ENCODE peak calls at places on chromosomes 13 and 19, in seven cellular contexts. One of them, this sample, is unnamed.

GRCh38 chr19:37905936-37906867 is at the start of gene WDR87:
- DNase-seq in GM23338: peak
- DNase-seq in GM20000: peak
- DNase-seq in activated T-helper 1 cell treated with Interleukin-2 at 50 U/mL for 16 hours: peak
- DNase-seq in activated naive CD8-positive, alpha-beta T cell treated with anti-CD3 and anti-CD28 coated beads, Interleukin-2, amount 50 U/mL, for 24 hours: peak
- DNase-seq in activated CD4-positive, CD25-positive, alpha-beta regulatory T cell treated with anti-CD3 and anti-CD28 coated beads, Interleukin-2, amount 50 U/mL, for 72 hours: peak
- DNase-seq in fibroblast of the aortic adventitia: peak
- DNase-seq in this sample: peak

GRCh38 chr13:31093145-31093885 is 68.4 kb downstream of the HSPH1 start:
- DNase-seq in activated naive CD8-positive, alpha-beta T cell treated with anti-CD3 and anti-CD28 coated beads, Interleukin-2, amount 50 U/mL, for 24 hours: no peak
- DNase-seq in fibroblast of the aortic adventitia: no peak
- DNase-seq in GM20000: no peak
- DNase-seq in activated T-helper 1 cell treated with Interleukin-2 at 50 U/mL for 16 hours: no peak
- DNase-seq in GM23338: no peak
- DNase-seq in activated CD4-positive, CD25-positive, alpha-beta regulatory T cell treated with anti-CD3 and anti-CD28 coated beads, Interleukin-2, amount 50 U/mL, for 72 hours: no peak
- DNase-seq in this sample: no peak

GRCh38 chr13:106145997-106146864 is 389.2 kb downstream of the EFNB2 start:
- DNase-seq in activated T-helper 1 cell treated with Interleukin-2 at 50 U/mL for 16 hours: no peak
- DNase-seq in GM20000: no peak
- DNase-seq in fibroblast of the aortic adventitia: no peak
- DNase-seq in GM23338: no peak
- DNase-seq in activated CD4-positive, CD25-positive, alpha-beta regulatory T cell treated with anti-CD3 and anti-CD28 coated beads, Interleukin-2, amount 50 U/mL, for 72 hours: no peak
- DNase-seq in activated naive CD8-positive, alpha-beta T cell treated with anti-CD3 and anti-CD28 coated beads, Interleukin-2, amount 50 U/mL, for 24 hours: no peak
- DNase-seq in this sample: no peak

GRCh38 chr13:109100705-109101104 is 471.3 kb downstream of the MYO16 start:
- DNase-seq in GM20000: no peak
- DNase-seq in activated naive CD8-positive, alpha-beta T cell treated with anti-CD3 and anti-CD28 coated beads, Interleukin-2, amount 50 U/mL, for 24 hours: no peak
- DNase-seq in activated T-helper 1 cell treated with Interleukin-2 at 50 U/mL for 16 hours: no peak
- DNase-seq in GM23338: peak
- DNase-seq in activated CD4-positive, CD25-positive, alpha-beta regulatory T cell treated with anti-CD3 and anti-CD28 coated beads, Interleukin-2, amount 50 U/mL, for 72 hours: no peak
- DNase-seq in fibroblast of the aortic adventitia: no peak
- DNase-seq in this sample: no peak

GRCh38 chr19:35042056-35042730 is 672 bp downstream of the HPN start:
- DNase-seq in activated T-helper 1 cell treated with Interleukin-2 at 50 U/mL for 16 hours: no peak
- DNase-seq in GM20000: no peak
- DNase-seq in fibroblast of the aortic adventitia: no peak
- DNase-seq in activated CD4-positive, CD25-positive, alpha-beta regulatory T cell treated with anti-CD3 and anti-CD28 coated beads, Interleukin-2, amount 50 U/mL, for 72 hours: no peak
- DNase-seq in GM23338: no peak
- DNase-seq in activated naive CD8-positive, alpha-beta T cell treated with anti-CD3 and anti-CD28 coated beads, Interleukin-2, amount 50 U/mL, for 24 hours: no peak
- DNase-seq in this sample: no peak

GRCh38 chr19:2613507-2614295 is 88.8 kb downstream of the GNG7 start:
- DNase-seq in activated T-helper 1 cell treated with Interleukin-2 at 50 U/mL for 16 hours: peak
- DNase-seq in activated naive CD8-positive, alpha-beta T cell treated with anti-CD3 and anti-CD28 coated beads, Interleukin-2, amount 50 U/mL, for 24 hours: peak
- DNase-seq in GM23338: peak
- DNase-seq in fibroblast of the aortic adventitia: peak
- DNase-seq in activated CD4-positive, CD25-positive, alpha-beta regulatory T cell treated with anti-CD3 and anti-CD28 coated beads, Interleukin-2, amount 50 U/mL, for 72 hours: peak
- DNase-seq in GM20000: peak
- DNase-seq in this sample: peak

GRCh38 chr19:46366620-46367277 is 19.9 kb downstream of the PPP5C start:
- DNase-seq in activated CD4-positive, CD25-positive, alpha-beta regulatory T cell treated with anti-CD3 and anti-CD28 coated beads, Interleukin-2, amount 50 U/mL, for 72 hours: no peak
- DNase-seq in activated naive CD8-positive, alpha-beta T cell treated with anti-CD3 and anti-CD28 coated beads, Interleukin-2, amount 50 U/mL, for 24 hours: no peak
- DNase-seq in activated T-helper 1 cell treated with Interleukin-2 at 50 U/mL for 16 hours: no peak
- DNase-seq in GM20000: no peak
- DNase-seq in fibroblast of the aortic adventitia: no peak
- DNase-seq in GM23338: no peak
- DNase-seq in this sample: no peak

GRCh38 chr19:9130965-9131364 is 4.2 kb upstream of the OR7G3 start:
- DNase-seq in GM23338: no peak
- DNase-seq in fibroblast of the aortic adventitia: no peak
- DNase-seq in activated T-helper 1 cell treated with Interleukin-2 at 50 U/mL for 16 hours: no peak
- DNase-seq in GM20000: peak
- DNase-seq in activated CD4-positive, CD25-positive, alpha-beta regulatory T cell treated with anti-CD3 and anti-CD28 coated beads, Interleukin-2, amount 50 U/mL, for 72 hours: no peak
- DNase-seq in activated naive CD8-positive, alpha-beta T cell treated with anti-CD3 and anti-CD28 coated beads, Interleukin-2, amount 50 U/mL, for 24 hours: no peak
- DNase-seq in this sample: no peak

GRCh38 chr19:38650911-38651584 is 3.6 kb downstream of the ACTN4 start:
- DNase-seq in GM20000: no peak
- DNase-seq in GM23338: no peak
- DNase-seq in activated T-helper 1 cell treated with Interleukin-2 at 50 U/mL for 16 hours: no peak
- DNase-seq in activated naive CD8-positive, alpha-beta T cell treated with anti-CD3 and anti-CD28 coated beads, Interleukin-2, amount 50 U/mL, for 24 hours: no peak
- DNase-seq in fibroblast of the aortic adventitia: peak
- DNase-seq in activated CD4-positive, CD25-positive, alpha-beta regulatory T cell treated with anti-CD3 and anti-CD28 coated beads, Interleukin-2, amount 50 U/mL, for 72 hours: no peak
- DNase-seq in this sample: no peak

GRCh38 chr19:10846500-10847202 is 1.6 kb upstream of the C19orf38 start:
- DNase-seq in activated CD4-positive, CD25-positive, alpha-beta regulatory T cell treated with anti-CD3 and anti-CD28 coated beads, Interleukin-2, amount 50 U/mL, for 72 hours: no peak
- DNase-seq in fibroblast of the aortic adventitia: no peak
- DNase-seq in GM23338: no peak
- DNase-seq in activated naive CD8-positive, alpha-beta T cell treated with anti-CD3 and anti-CD28 coated beads, Interleukin-2, amount 50 U/mL, for 24 hours: no peak
- DNase-seq in activated T-helper 1 cell treated with Interleukin-2 at 50 U/mL for 16 hours: no peak
- DNase-seq in GM20000: no peak
- DNase-seq in this sample: no peak

GRCh38 chr13:31638577-31638976 is 100.7 kb upstream of the RXFP2 start:
- DNase-seq in activated CD4-positive, CD25-positive, alpha-beta regulatory T cell treated with anti-CD3 and anti-CD28 coated beads, Interleukin-2, amount 50 U/mL, for 72 hours: no peak
- DNase-seq in activated naive CD8-positive, alpha-beta T cell treated with anti-CD3 and anti-CD28 coated beads, Interleukin-2, amount 50 U/mL, for 24 hours: no peak
- DNase-seq in activated T-helper 1 cell treated with Interleukin-2 at 50 U/mL for 16 hours: no peak
- DNase-seq in GM23338: no peak
- DNase-seq in GM20000: no peak
- DNase-seq in fibroblast of the aortic adventitia: peak
- DNase-seq in this sample: no peak

GRCh38 chr19:12868540-12869112 is 12.6 kb downstream of the DNASE2 start:
- DNase-seq in activated naive CD8-positive, alpha-beta T cell treated with anti-CD3 and anti-CD28 coated beads, Interleukin-2, amount 50 U/mL, for 24 hours: no peak
- DNase-seq in GM20000: peak
- DNase-seq in activated T-helper 1 cell treated with Interleukin-2 at 50 U/mL for 16 hours: no peak
- DNase-seq in GM23338: peak
- DNase-seq in fibroblast of the aortic adventitia: no peak
- DNase-seq in activated CD4-positive, CD25-positive, alpha-beta regulatory T cell treated with anti-CD3 and anti-CD28 coated beads, Interleukin-2, amount 50 U/mL, for 72 hours: no peak
- DNase-seq in this sample: peak

GRCh38 chr19:49017666-49018351 is 918 bp upstream of the LHB start:
- DNase-seq in GM23338: peak
- DNase-seq in fibroblast of the aortic adventitia: peak
- DNase-seq in activated naive CD8-positive, alpha-beta T cell treated with anti-CD3 and anti-CD28 coated beads, Interleukin-2, amount 50 U/mL, for 24 hours: peak
- DNase-seq in activated T-helper 1 cell treated with Interleukin-2 at 50 U/mL for 16 hours: peak
- DNase-seq in activated CD4-positive, CD25-positive, alpha-beta regulatory T cell treated with anti-CD3 and anti-CD28 coated beads, Interleukin-2, amount 50 U/mL, for 72 hours: peak
- DNase-seq in GM20000: peak
- DNase-seq in this sample: peak

GRCh38 chr13:114063545-114064515 is 68.6 kb downstream of the RASA3 start:
- DNase-seq in fibroblast of the aortic adventitia: peak
- DNase-seq in activated CD4-positive, CD25-positive, alpha-beta regulatory T cell treated with anti-CD3 and anti-CD28 coated beads, Interleukin-2, amount 50 U/mL, for 72 hours: no peak
- DNase-seq in activated naive CD8-positive, alpha-beta T cell treated with anti-CD3 and anti-CD28 coated beads, Interleukin-2, amount 50 U/mL, for 24 hours: no peak
- DNase-seq in GM20000: no peak
- DNase-seq in GM23338: no peak
- DNase-seq in activated T-helper 1 cell treated with Interleukin-2 at 50 U/mL for 16 hours: no peak
- DNase-seq in this sample: no peak

GRCh38 chr13:43905435-43906031 is 25.8 kb downstream of the LACC1 start:
- DNase-seq in activated T-helper 1 cell treated with Interleukin-2 at 50 U/mL for 16 hours: no peak
- DNase-seq in activated naive CD8-positive, alpha-beta T cell treated with anti-CD3 and anti-CD28 coated beads, Interleukin-2, amount 50 U/mL, for 24 hours: no peak
- DNase-seq in GM23338: peak
- DNase-seq in fibroblast of the aortic adventitia: peak
- DNase-seq in activated CD4-positive, CD25-positive, alpha-beta regulatory T cell treated with anti-CD3 and anti-CD28 coated beads, Interleukin-2, amount 50 U/mL, for 72 hours: no peak
- DNase-seq in GM20000: peak
- DNase-seq in this sample: peak

GRCh38 chr19:37342753-37343152 is 28.1 kb upstream of the ZNF527 start:
- DNase-seq in activated CD4-positive, CD25-positive, alpha-beta regulatory T cell treated with anti-CD3 and anti-CD28 coated beads, Interleukin-2, amount 50 U/mL, for 72 hours: no peak
- DNase-seq in activated naive CD8-positive, alpha-beta T cell treated with anti-CD3 and anti-CD28 coated beads, Interleukin-2, amount 50 U/mL, for 24 hours: no peak
- DNase-seq in fibroblast of the aortic adventitia: no peak
- DNase-seq in activated T-helper 1 cell treated with Interleukin-2 at 50 U/mL for 16 hours: no peak
- DNase-seq in GM23338: no peak
- DNase-seq in GM20000: no peak
- DNase-seq in this sample: no peak

GRCh38 chr13:73599232-73600128 is 534.7 kb downstream of the KLF12 start:
- DNase-seq in activated CD4-positive, CD25-positive, alpha-beta regulatory T cell treated with anti-CD3 and anti-CD28 coated beads, Interleukin-2, amount 50 U/mL, for 72 hours: no peak
- DNase-seq in activated naive CD8-positive, alpha-beta T cell treated with anti-CD3 and anti-CD28 coated beads, Interleukin-2, amount 50 U/mL, for 24 hours: no peak
- DNase-seq in activated T-helper 1 cell treated with Interleukin-2 at 50 U/mL for 16 hours: no peak
- DNase-seq in GM23338: no peak
- DNase-seq in GM20000: no peak
- DNase-seq in fibroblast of the aortic adventitia: no peak
- DNase-seq in this sample: no peak

GRCh38 chr13:95260031-95260525 is 41.2 kb downstream of the ABCC4 start:
- DNase-seq in GM23338: no peak
- DNase-seq in fibroblast of the aortic adventitia: no peak
- DNase-seq in activated T-helper 1 cell treated with Interleukin-2 at 50 U/mL for 16 hours: no peak
- DNase-seq in GM20000: peak
- DNase-seq in activated naive CD8-positive, alpha-beta T cell treated with anti-CD3 and anti-CD28 coated beads, Interleukin-2, amount 50 U/mL, for 24 hours: no peak
- DNase-seq in activated CD4-positive, CD25-positive, alpha-beta regulatory T cell treated with anti-CD3 and anti-CD28 coated beads, Interleukin-2, amount 50 U/mL, for 72 hours: no peak
- DNase-seq in this sample: peak